ENCODE peak calls at places on chromosomes 3 and 15, in eight cellular contexts. J is adrenal gland, E is stomach, Y is ovary, T is mesenchymal stem cell, M is Peyer's patch, W is OCI-LY7, I is PC-3. H is an unnamed sample. For H3K4me1, the result is how much of the 10 kb centered on the place peaks cover.

GRCh38 chr15:39581501-39582285 is 814 bp downstream of the THBS1 start:
- DNase-seq in J (peak), E (peak), Y (peak), T (peak), M (no peak), W (no peak), I (peak), H (peak)

GRCh38 chr15:40252141-40252437 is 13.2 kb downstream of the PAK6 start:
- DNase-seq in J (no peak), E (no peak), Y (no peak), T (no peak), M (no peak), W (no peak), I (no peak), H (no peak)

GRCh38 chr15:40847225-40847961 is 3.5 kb downstream of the SPINT1 start:
- DNase-seq in J (peak), E (peak), Y (no peak), T (peak), M (peak), W (peak), I (peak), H (peak)

GRCh38 chr3:23685484-23686258 is 120.1 kb upstream of the UBE2E1 start:
- DNase-seq in J (peak), E (peak), Y (peak), T (peak), M (peak), W (no peak), I (peak), H (peak)

GRCh38 chr3:7917443-7918151 is 584.0 kb upstream of the LMCD1 start:
- DNase-seq in J (no peak), E (no peak), Y (no peak), T (no peak), M (no peak), W (no peak), I (no peak), H (no peak)

GRCh38 chr15:77327844-77328529 is 91.9 kb downstream of the PEAK1 start:
- DNase-seq in J (no peak), E (no peak), Y (no peak), T (no peak), M (no peak), W (no peak), I (no peak), H (no peak)

GRCh38 chr15:25422021-25422420 is 16.8 kb downstream of the UBE3A start:
- DNase-seq in J (no peak), E (no peak), Y (no peak), T (peak), M (no peak), W (no peak), I (peak), H (no peak)

GRCh38 chr3:157888040-157888439 is 218.2 kb downstream of the SHOX2 start:
- DNase-seq in J (no peak), E (no peak), Y (no peak), T (no peak), M (no peak), W (no peak), I (peak), H (no peak)

GRCh38 chr3:141402476-141403171 is 34.3 kb downstream of the ZBTB38 start:
- DNase-seq in J (peak), E (peak), Y (peak), T (peak), M (peak), W (no peak), I (peak), H (peak)

GRCh38 chr15:36590838-36591237 is 11.4 kb downstream of the CDIN1 start:
- DNase-seq in J (no peak), E (no peak), Y (no peak), T (peak), M (no peak), W (no peak), I (peak), H (no peak)

GRCh38 chr15:79942656-79943481 is 28.1 kb downstream of the BCL2A1 start:
- DNase-seq in J (no peak), E (no peak), Y (no peak), T (peak), M (no peak), W (no peak), I (peak), H (no peak)

GRCh38 chr3:792651-793050 is 300.2 kb upstream of the CNTN6 start:
- DNase-seq in J (peak), E (no peak), Y (no peak), T (no peak), M (no peak), W (no peak), I (no peak), H (no peak)

GRCh38 chr3:156795890-156796451 is 30.2 kb upstream of the LEKR1 start:
- DNase-seq in J (no peak), E (no peak), Y (no peak), T (peak), M (no peak), W (peak), I (peak), H (no peak)

GRCh38 chr3:182234881-182235280 is 523.2 kb downstream of the SOX2 start:
- DNase-seq in J (no peak), E (no peak), Y (no peak), T (no peak), M (no peak), W (no peak), I (no peak), H (no peak)

GRCh38 chr3:49357466-49358216 is 512 bp downstream of the GPX1 start:
- DNase-seq in J (peak), E (peak), Y (peak), T (peak), M (peak), W (peak), I (peak), H (peak)

GRCh38 chr3:146517684-146518435 is 26.5 kb downstream of the PLSCR1 start:
- DNase-seq in J (no peak), E (no peak), Y (no peak), T (no peak), M (no peak), W (no peak), I (no peak), H (no peak)

GRCh38 chr15:70451861-70452653 is 311.3 kb downstream of the UACA start:
- DNase-seq in J (no peak), E (peak), Y (no peak), T (no peak), M (peak), W (no peak), I (no peak), H (no peak)

DNA sequence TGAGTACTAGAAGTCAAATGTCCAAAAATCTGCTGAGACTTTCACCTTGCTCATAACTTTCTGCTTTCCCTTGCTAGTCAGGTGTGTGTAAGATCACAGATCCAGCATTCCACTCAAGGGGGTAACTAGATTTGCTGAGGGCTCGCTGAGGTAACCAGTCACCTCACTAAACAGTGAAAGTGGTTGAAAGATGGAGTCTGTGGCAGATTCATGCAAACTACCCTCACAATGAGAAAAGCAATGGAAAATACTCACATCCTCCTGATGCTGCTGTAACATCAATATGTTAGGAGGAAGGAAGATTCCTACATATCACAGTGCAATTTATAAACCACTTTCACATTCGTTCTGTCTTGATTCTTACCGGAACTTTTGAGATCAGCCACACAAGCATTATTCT is 174.3 kb upstream of the BCL6 start:
- DNase-seq in J (no peak), E (no peak), Y (no peak), T (no peak), M (no peak), W (peak), I (no peak), H (no peak)
- H3K4me1 ChIP-seq in J (under half), E (under half), Y (under half), T (under half), M (under half), W (half or more), I (under half), H (under half)

DNA sequence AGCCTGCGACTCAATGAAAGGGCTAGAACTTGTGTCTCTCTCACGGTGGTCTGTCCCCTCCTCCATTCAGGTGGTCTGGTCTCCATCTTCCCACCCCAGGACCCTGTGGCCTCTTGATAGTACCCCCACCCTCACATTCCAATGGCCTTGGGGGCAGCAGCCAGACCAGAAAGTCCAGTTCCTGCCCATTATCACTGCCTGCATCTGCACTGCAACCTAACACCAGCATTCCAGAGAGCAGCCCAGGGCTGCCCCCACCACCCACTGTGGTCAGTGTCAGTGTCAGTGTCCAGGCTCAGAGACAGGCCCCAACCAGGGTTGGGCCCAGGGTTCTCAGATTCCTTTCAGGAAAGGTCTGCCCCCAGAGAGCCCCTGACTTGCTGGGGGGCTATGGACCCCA is 12.6 kb downstream of the IGDCC3 start:
- DNase-seq in J (no peak), E (no peak), Y (no peak), T (peak), M (no peak), W (no peak), I (peak), H (no peak)
- H3K4me1 ChIP-seq in J (under half), E (under half), Y (under half), T (under half), M (under half), W (under half), I (under half), H (under half)

DNA sequence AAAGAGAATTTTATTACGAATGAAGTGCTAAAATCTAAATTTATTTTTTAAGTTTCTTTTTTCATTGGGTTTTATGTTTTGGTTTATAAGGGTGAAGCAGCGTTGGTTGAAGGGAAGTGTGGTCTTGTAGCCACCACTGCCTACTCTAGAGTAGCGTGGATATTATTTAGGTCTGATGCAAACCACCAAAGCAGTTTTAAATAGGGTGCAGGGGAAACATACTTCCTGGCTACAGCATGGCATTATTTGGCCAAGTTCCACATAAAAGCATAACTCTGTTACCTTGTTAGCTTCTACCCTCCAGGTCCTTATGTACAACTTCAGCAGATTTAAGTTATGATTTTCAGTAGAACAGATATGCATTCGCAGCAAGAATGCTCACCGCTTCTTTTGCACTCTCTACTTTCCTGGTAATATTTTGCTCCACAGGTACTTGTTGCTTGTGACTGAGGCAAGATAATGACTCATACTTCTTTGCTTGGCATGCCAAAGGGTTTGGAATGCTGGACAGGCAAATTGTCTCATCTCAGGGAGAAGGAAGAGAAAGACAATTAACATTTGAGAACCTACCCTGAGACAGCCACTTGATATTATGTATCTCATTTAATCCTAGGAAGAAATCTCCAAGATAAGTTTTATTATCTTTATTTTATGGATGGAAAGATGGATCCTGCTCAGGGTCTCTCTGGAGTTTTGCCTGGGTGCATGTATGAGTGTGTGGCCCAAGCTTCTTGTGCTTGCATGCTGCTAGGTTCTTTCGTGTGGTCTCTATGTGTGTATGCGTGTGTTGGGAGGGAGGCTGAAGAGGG is 5.4 kb downstream of the TGFBR2 start:
- DNase-seq in J (no peak), E (no peak), Y (no peak), T (peak), M (no peak), W (peak), I (peak), H (no peak)
- H3K4me1 ChIP-seq in J (half or more), E (half or more), Y (under half), T (under half), M (under half), W (half or more), I (half or more), H (under half)

GRCh38 chr3:187014417-187014864 is 84.1 kb downstream of the ST6GAL1 start:
- DNase-seq in J (no peak), E (no peak), Y (no peak), T (no peak), M (peak), W (no peak), I (peak), H (no peak)

GRCh38 chr3:187015903-187016638 is 85.7 kb downstream of the ST6GAL1 start:
- DNase-seq in J (no peak), E (no peak), Y (no peak), T (no peak), M (peak), W (peak), I (no peak), H (no peak)

GRCh38 chr3:187019542-187020072 is 89.3 kb downstream of the ST6GAL1 start:
- DNase-seq in J (no peak), E (no peak), Y (no peak), T (no peak), M (no peak), W (peak), I (no peak), H (no peak)

GRCh38 chr3:187017511-187018230 is 87.3 kb downstream of the ST6GAL1 start:
- DNase-seq in J (no peak), E (no peak), Y (no peak), T (no peak), M (no peak), W (no peak), I (no peak), H (peak)

DNA sequence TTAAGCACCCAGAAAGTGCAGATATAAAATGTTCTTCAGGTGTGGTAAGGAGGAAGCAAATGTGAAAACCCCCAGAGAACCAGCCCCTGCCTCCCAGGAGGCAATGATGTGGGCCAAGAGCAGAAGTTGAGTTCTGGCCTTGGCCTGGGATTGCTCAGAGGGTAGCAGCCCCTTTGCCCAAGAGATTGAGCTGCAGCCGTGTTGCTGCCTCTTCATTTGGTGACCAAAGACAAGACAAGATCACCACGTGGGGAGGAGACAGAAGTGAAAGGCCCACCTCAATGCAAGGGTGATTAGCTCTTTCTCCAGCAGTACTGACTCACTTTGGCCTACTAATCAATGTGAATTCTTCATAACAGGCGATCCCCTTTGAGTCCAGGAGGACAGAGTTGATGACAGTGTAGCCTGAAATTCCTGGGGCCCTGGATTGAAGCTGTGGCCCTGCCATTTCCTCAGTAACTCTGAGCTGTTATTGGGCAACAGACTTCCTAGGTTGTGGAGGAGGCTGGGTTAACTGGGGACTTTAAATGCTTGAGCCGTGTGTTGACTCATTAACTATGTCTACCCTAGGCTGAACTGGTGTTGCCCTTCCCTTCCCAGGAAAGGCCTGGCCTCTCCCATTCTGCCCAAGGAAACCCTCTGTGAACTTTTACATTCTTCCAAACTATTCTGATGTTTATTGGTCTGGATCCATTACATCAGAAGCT is 86.5 kb downstream of the ST6GAL1 start:
- DNase-seq in J (no peak), E (no peak), Y (no peak), T (peak), M (no peak), W (peak), I (peak), H (no peak)
- H3K4me1 ChIP-seq in J (under half), E (under half), Y (under half), T (under half), M (under half), W (half or more), I (under half), H (half or more)

GRCh38 chr3:177345973-177346503 is 148.8 kb upstream of the TBL1XR1 start:
- DNase-seq in J (no peak), E (no peak), Y (no peak), T (no peak), M (no peak), W (no peak), I (no peak), H (no peak)

GRCh38 chr3:177346878-177347277 is 149.6 kb upstream of the TBL1XR1 start:
- DNase-seq in J (no peak), E (no peak), Y (no peak), T (no peak), M (no peak), W (no peak), I (no peak), H (no peak)

GRCh38 chr3:177343122-177343521 is 145.8 kb upstream of the TBL1XR1 start:
- DNase-seq in J (no peak), E (no peak), Y (no peak), T (no peak), M (no peak), W (no peak), I (no peak), H (peak)

GRCh38 chr3:177347611-177348010 is 150.3 kb upstream of the TBL1XR1 start:
- DNase-seq in J (no peak), E (no peak), Y (no peak), T (no peak), M (no peak), W (no peak), I (no peak), H (peak)

DNA sequence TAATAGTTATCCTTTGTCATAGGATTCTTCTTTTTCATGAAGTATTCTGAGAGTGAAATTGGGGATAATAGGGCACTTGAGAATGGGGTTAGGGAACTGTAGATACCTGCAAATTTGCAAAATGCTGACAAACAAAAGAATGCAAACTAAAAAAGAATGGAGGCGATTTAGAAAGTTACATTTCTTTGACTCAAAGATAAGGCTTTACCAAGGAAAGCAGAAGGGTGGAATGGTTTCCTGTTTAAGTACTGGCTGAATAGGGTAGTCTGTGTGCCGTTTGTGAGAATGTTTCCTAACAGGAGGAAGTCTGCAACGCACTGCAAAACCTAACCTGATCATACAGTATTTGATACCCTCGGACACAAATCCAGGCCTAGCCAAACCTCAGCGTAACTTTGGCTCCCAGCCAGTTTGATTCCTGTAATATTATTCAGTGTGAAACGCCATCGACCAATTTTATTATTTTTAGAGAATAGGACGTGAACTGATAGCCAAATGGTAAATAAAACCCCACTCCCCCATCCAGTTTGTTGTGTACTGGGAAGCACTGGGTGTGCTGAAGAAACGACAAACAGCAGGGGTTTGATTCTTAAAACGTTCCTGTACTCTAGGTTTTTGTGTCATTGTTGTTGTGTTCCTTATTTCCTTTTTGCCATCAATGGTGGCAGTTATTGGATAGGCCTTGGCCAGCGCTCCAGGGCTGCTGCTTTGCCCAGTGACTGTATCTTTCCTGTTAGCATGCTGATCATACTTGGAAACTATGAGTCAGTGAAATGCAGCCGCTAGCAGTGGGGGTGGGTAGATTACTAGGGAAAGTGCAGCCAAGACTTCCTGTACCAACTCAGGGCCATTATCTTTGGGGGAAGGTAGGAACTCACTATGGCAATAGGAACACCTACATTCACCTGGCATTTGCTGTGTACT is 148.0 kb upstream of the TBL1XR1 start:
- DNase-seq in J (peak), E (peak), Y (peak), T (peak), M (peak), W (peak), I (peak), H (peak)
- H3K4me1 ChIP-seq in J (under half), E (under half), Y (under half), T (under half), M (under half), W (half or more), I (under half), H (half or more)

GRCh38 chr15:96303503-96304054 is 26.9 kb upstream of the NR2F2 start:
- DNase-seq in J (no peak), E (no peak), Y (no peak), T (no peak), M (no peak), W (no peak), I (no peak), H (no peak)
- H3K4me1 ChIP-seq in J (under half), E (under half), Y (under half), T (under half), M (under half), W (under half), I (under half), H (under half)

DNA sequence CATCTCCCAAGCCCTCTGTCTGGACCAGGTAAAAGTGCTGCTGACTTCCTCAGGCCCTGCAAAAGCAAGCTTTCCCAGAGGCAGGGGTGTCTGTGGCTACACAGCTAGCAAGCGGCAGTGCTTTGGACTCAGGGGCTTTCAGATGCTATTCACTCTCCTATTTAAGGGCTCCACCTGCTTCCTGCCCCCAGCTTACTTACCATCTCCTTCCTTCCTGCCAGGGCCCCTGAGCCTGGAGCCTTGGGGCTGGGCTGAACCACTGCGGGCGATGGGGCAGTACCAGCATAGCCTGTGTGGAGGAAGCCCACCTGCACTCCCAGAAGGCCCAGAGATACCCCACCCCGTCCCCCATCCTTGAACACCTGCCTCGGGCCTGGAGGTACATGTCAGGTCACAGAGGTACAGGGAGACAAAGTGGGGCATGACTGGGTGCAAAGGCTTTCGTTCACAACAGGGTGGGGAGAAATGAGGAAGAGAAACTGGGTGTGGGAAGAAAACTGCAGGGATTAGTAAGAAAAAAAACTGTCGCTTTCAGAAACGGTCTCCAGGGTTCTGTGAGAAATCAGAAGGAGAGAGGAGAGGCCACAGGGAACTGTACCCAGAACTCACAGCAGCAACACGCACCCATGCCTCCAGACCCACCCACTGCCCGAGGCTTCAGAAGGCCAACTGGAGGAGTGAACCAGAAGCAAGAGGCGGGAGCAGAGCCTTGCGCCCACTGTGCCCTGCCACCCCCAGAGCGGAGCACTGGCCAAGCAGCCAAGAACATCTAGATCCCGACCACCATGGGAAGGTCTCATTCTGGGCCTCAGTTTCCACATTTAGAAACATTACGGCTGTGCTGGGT is 49.5 kb downstream of the CCDC12 start:
- DNase-seq in J (peak), E (peak), Y (peak), T (no peak), M (peak), W (peak), I (no peak), H (no peak)
- H3K4me1 ChIP-seq in J (half or more), E (half or more), Y (under half), T (under half), M (half or more), W (half or more), I (under half), H (half or more)

H was measured in thyroid gland.